ENCODE peak calls at places on chromosomes 6 and 20, in six cellular contexts. One of them, this sample, is unnamed.

GRCh38 chr20:47725248-47725973 is 59.9 kb downstream of the SULF2 start:
- DNase-seq in colonic mucosa: peak; percentile 82
- DNase-seq in T-helper 1 cell: peak; percentile 43
- DNase-seq in amygdala: no peak
- DNase-seq in cardiac fibroblast: peak; percentile 89
- DNase-seq in A549: peak; percentile 85
- DNase-seq in this sample: peak; percentile 70

GRCh38 chr6:170086639-170087420 is 204.0 kb downstream of the DLL1 start:
- DNase-seq in A549: no peak
- DNase-seq in T-helper 1 cell: no peak
- DNase-seq in amygdala: no peak
- DNase-seq in cardiac fibroblast: no peak
- DNase-seq in colonic mucosa: no peak
- DNase-seq in this sample: no peak

GRCh38 chr6:63660737-63661136 is 25.1 kb downstream of the PHF3 start:
- DNase-seq in cardiac fibroblast: no peak
- DNase-seq in T-helper 1 cell: no peak
- DNase-seq in colonic mucosa: no peak
- DNase-seq in A549: no peak
- DNase-seq in amygdala: no peak
- DNase-seq in this sample: no peak

GRCh38 chr6:143746202-143747119 is 68.7 kb downstream of the PHACTR2 start:
- DNase-seq in amygdala: no peak
- DNase-seq in cardiac fibroblast: peak; percentile 5
- DNase-seq in colonic mucosa: peak; percentile 41
- DNase-seq in A549: no peak
- DNase-seq in T-helper 1 cell: no peak
- DNase-seq in this sample: no peak

GRCh38 chr6:104212977-104213696 is 646.6 kb downstream of the HACE1 start:
- DNase-seq in A549: no peak
- DNase-seq in colonic mucosa: no peak
- DNase-seq in T-helper 1 cell: no peak
- DNase-seq in amygdala: no peak
- DNase-seq in cardiac fibroblast: no peak
- DNase-seq in this sample: no peak

GRCh38 chr6:139248911-139249310 is 42.9 kb downstream of the TXLNB start:
- DNase-seq in cardiac fibroblast: no peak
- DNase-seq in amygdala: no peak
- DNase-seq in T-helper 1 cell: no peak
- DNase-seq in colonic mucosa: no peak
- DNase-seq in A549: no peak
- DNase-seq in this sample: no peak

GRCh38 chr6:7784248-7784647 is 58.3 kb downstream of the BMP6 start:
- DNase-seq in amygdala: no peak
- DNase-seq in T-helper 1 cell: no peak
- DNase-seq in colonic mucosa: no peak
- DNase-seq in A549: no peak
- DNase-seq in cardiac fibroblast: no peak
- DNase-seq in this sample: no peak

GRCh38 chr20:6007094-6007528 is 46.7 kb downstream of the LRRN4 start:
- DNase-seq in cardiac fibroblast: peak; percentile 28
- DNase-seq in T-helper 1 cell: no peak
- DNase-seq in colonic mucosa: peak; percentile 26
- DNase-seq in A549: no peak
- DNase-seq in amygdala: no peak
- DNase-seq in this sample: no peak

GRCh38 chr6:118739976-118740771 is 88.8 kb upstream of the CEP85L start:
- DNase-seq in cardiac fibroblast: peak; percentile 44
- DNase-seq in colonic mucosa: no peak
- DNase-seq in T-helper 1 cell: no peak
- DNase-seq in amygdala: no peak
- DNase-seq in A549: no peak
- DNase-seq in this sample: no peak

GRCh38 chr6:85129881-85130280 is 320.0 kb upstream of the NT5E start:
- DNase-seq in T-helper 1 cell: no peak
- DNase-seq in cardiac fibroblast: peak; percentile 51
- DNase-seq in amygdala: no peak
- DNase-seq in A549: no peak
- DNase-seq in colonic mucosa: no peak
- DNase-seq in this sample: no peak

GRCh38 chr6:148934534-148934933 is 187.7 kb downstream of the UST start:
- DNase-seq in cardiac fibroblast: peak; percentile 69
- DNase-seq in T-helper 1 cell: no peak
- DNase-seq in amygdala: no peak
- DNase-seq in colonic mucosa: peak; percentile 21
- DNase-seq in A549: no peak
- DNase-seq in this sample: no peak

GRCh38 chr6:95321106-95321505 is 256.2 kb upstream of the MANEA start:
- DNase-seq in A549: no peak
- DNase-seq in T-helper 1 cell: no peak
- DNase-seq in cardiac fibroblast: peak; percentile 36
- DNase-seq in amygdala: no peak
- DNase-seq in colonic mucosa: no peak
- DNase-seq in this sample: no peak

GRCh38 chr20:61120595-61121515 is 131.2 kb upstream of the CDH4 start:
- DNase-seq in cardiac fibroblast: peak; percentile 85
- DNase-seq in T-helper 1 cell: no peak
- DNase-seq in amygdala: no peak
- DNase-seq in colonic mucosa: peak; percentile 37
- DNase-seq in A549: no peak
- DNase-seq in this sample: peak; percentile 12

GRCh38 chr6:85620308-85620707 is 22.4 kb downstream of the SYNCRIP start:
- DNase-seq in cardiac fibroblast: peak; percentile 48
- DNase-seq in amygdala: no peak
- DNase-seq in colonic mucosa: no peak
- DNase-seq in T-helper 1 cell: no peak
- DNase-seq in A549: no peak
- DNase-seq in this sample: no peak

GRCh38 chr6:34627296-34627695 is 69.3 kb downstream of the ILRUN start:
- DNase-seq in T-helper 1 cell: no peak
- DNase-seq in A549: no peak
- DNase-seq in colonic mucosa: no peak
- DNase-seq in amygdala: no peak
- DNase-seq in cardiac fibroblast: no peak
- DNase-seq in this sample: no peak

GRCh38 chr6:13859871-13860555 is 45.7 kb upstream of the MCUR1 start:
- DNase-seq in cardiac fibroblast: no peak
- DNase-seq in A549: no peak
- DNase-seq in amygdala: no peak
- DNase-seq in colonic mucosa: no peak
- DNase-seq in T-helper 1 cell: no peak
- DNase-seq in this sample: no peak

GRCh38 chr6:11212625-11213024 is 19.8 kb downstream of the NEDD9 start:
- DNase-seq in T-helper 1 cell: no peak
- DNase-seq in amygdala: no peak
- DNase-seq in colonic mucosa: no peak
- DNase-seq in cardiac fibroblast: peak; percentile 94
- DNase-seq in A549: no peak
- DNase-seq in this sample: no peak

GRCh38 chr6:56101141-56101553 is 146.2 kb downstream of the COL21A1 start:
- DNase-seq in colonic mucosa: no peak
- DNase-seq in amygdala: no peak
- DNase-seq in cardiac fibroblast: peak; percentile 98
- DNase-seq in T-helper 1 cell: no peak
- DNase-seq in A549: peak; percentile 9
- DNase-seq in this sample: no peak

GRCh38 chr20:53611449-53611894 is 17.8 kb upstream of the ZNF217 start:
- DNase-seq in T-helper 1 cell: no peak
- DNase-seq in colonic mucosa: no peak
- DNase-seq in cardiac fibroblast: peak; percentile 97
- DNase-seq in A549: peak; percentile 65
- DNase-seq in amygdala: no peak
- DNase-seq in this sample: no peak

GRCh38 chr20:1539816-1540215 is 17.7 kb downstream of the SIRPD start:
- DNase-seq in T-helper 1 cell: no peak
- DNase-seq in A549: no peak
- DNase-seq in colonic mucosa: no peak
- DNase-seq in cardiac fibroblast: no peak
- DNase-seq in amygdala: no peak
- DNase-seq in this sample: no peak

GRCh38 chr6:41538556-41539182 is 7.5 kb upstream of the FOXP4 start:
- DNase-seq in amygdala: no peak
- DNase-seq in colonic mucosa: no peak
- DNase-seq in T-helper 1 cell: no peak
- DNase-seq in A549: no peak
- DNase-seq in cardiac fibroblast: peak; percentile 35
- DNase-seq in this sample: no peak

GRCh38 chr6:52284131-52284459 is 447 bp downstream of the MCM3 start:
- DNase-seq in A549: no peak
- DNase-seq in cardiac fibroblast: peak; percentile 38
- DNase-seq in T-helper 1 cell: no peak
- DNase-seq in colonic mucosa: peak; percentile 66
- DNase-seq in amygdala: no peak
- DNase-seq in this sample: no peak

GRCh38 chr6:3610206-3610605 is 141.3 kb downstream of the PXDC1 start:
- DNase-seq in amygdala: no peak
- DNase-seq in colonic mucosa: no peak
- DNase-seq in cardiac fibroblast: peak; percentile 11
- DNase-seq in T-helper 1 cell: no peak
- DNase-seq in A549: no peak
- DNase-seq in this sample: no peak

GRCh38 chr6:110357696-110358535 is at the start of gene METTL24:
- DNase-seq in amygdala: no peak
- DNase-seq in A549: peak; percentile 5
- DNase-seq in colonic mucosa: no peak
- DNase-seq in T-helper 1 cell: no peak
- DNase-seq in cardiac fibroblast: no peak
- DNase-seq in this sample: no peak

GRCh38 chr6:1181939-1182338 is 130.0 kb upstream of the FOXQ1 start:
- DNase-seq in T-helper 1 cell: no peak
- DNase-seq in colonic mucosa: no peak
- DNase-seq in cardiac fibroblast: no peak
- DNase-seq in A549: no peak
- DNase-seq in amygdala: no peak
- DNase-seq in this sample: no peak

GRCh38 chr6:40398810-40399477 is 188.2 kb downstream of the LRFN2 start:
- DNase-seq in A549: no peak
- DNase-seq in T-helper 1 cell: no peak
- DNase-seq in cardiac fibroblast: no peak
- DNase-seq in colonic mucosa: no peak
- DNase-seq in amygdala: no peak
- DNase-seq in this sample: no peak

GRCh38 chr6:136208783-136209182 is 41.3 kb downstream of the MTFR2 start:
- DNase-seq in T-helper 1 cell: no peak
- DNase-seq in A549: no peak
- DNase-seq in colonic mucosa: no peak
- DNase-seq in cardiac fibroblast: no peak
- DNase-seq in amygdala: no peak
- DNase-seq in this sample: no peak

GRCh38 chr6:53701333-53702073 is 35.9 kb upstream of the KLHL31 start:
- DNase-seq in A549: no peak
- DNase-seq in colonic mucosa: no peak
- DNase-seq in amygdala: no peak
- DNase-seq in T-helper 1 cell: no peak
- DNase-seq in cardiac fibroblast: no peak
- DNase-seq in this sample: no peak

GRCh38 chr20:3563113-3563512 is 92.3 kb downstream of the ATRN start:
- DNase-seq in cardiac fibroblast: no peak
- DNase-seq in amygdala: no peak
- DNase-seq in colonic mucosa: no peak
- DNase-seq in T-helper 1 cell: no peak
- DNase-seq in A549: no peak
- DNase-seq in this sample: no peak

GRCh38 chr20:52268184-52268583 is 76.6 kb upstream of the ZFP64 start:
- DNase-seq in amygdala: no peak
- DNase-seq in T-helper 1 cell: no peak
- DNase-seq in colonic mucosa: no peak
- DNase-seq in A549: no peak
- DNase-seq in cardiac fibroblast: no peak
- DNase-seq in this sample: no peak

GRCh38 chr6:161917645-161918044 is 643.8 kb upstream of the AGPAT4 start:
- DNase-seq in colonic mucosa: no peak
- DNase-seq in amygdala: no peak
- DNase-seq in T-helper 1 cell: no peak
- DNase-seq in A549: peak; percentile 15
- DNase-seq in cardiac fibroblast: no peak
- DNase-seq in this sample: no peak